ENCODE peak calls at places on chromosome 22, in six cellular contexts. Q is H1, X is IMR-90, U is neuronal stem cell, Y is H9, N is mesenchymal stem cell. K is an unnamed sample.

GRCh38 chr22:32850591-32851517 is 49.3 kb downstream of the TIMP3 start:
- DNase-seq in X (no peak), Q (no peak), N (peak; percentile 32), Y (no peak), U (no peak), K (no peak)

GRCh38 chr22:42335839-42336378 is 65.5 kb upstream of the TCF20 start:
- DNase-seq in X (no peak), N (no peak), Q (no peak), Y (no peak), U (no peak), K (no peak)

GRCh38 chr22:50233223-50233622 is 11.6 kb downstream of the TUBGCP6 start:
- DNase-seq in Y (no peak), X (no peak), U (no peak), N (no peak), Q (no peak), K (no peak)

GRCh38 chr22:50713571-50714056 is 24.4 kb upstream of the ACR start:
- DNase-seq in X (no peak), Y (no peak), Q (no peak), N (no peak), U (no peak), K (no peak)

GRCh38 chr22:25346859-25347751 is 127.7 kb downstream of the CRYBB2 start:
- DNase-seq in X (peak; percentile 60), N (no peak), U (no peak), Y (no peak), Q (no peak), K (no peak)

GRCh38 chr22:45096256-45096907 is 67.3 kb upstream of the NUP50 start:
- DNase-seq in N (peak; percentile 69), U (peak; percentile 50), Y (peak; percentile 76), Q (peak; percentile 81), X (peak; percentile 58), K (peak; percentile 84)

GRCh38 chr22:41933411-41934177 is 7.0 kb upstream of the TNFRSF13C start:
- DNase-seq in N (no peak), Y (no peak), Q (no peak), X (no peak), U (no peak), K (no peak)

GRCh38 chr22:20141186-20142077 is 9.4 kb downstream of the CCDC188 start:
- DNase-seq in Y (no peak), N (peak; percentile 49), Q (no peak), U (no peak), X (peak; percentile 82), K (peak; percentile 40)

GRCh38 chr22:48208894-48209293 is 1446.4 kb downstream of the TBC1D22A start:
- DNase-seq in Q (no peak), U (no peak), Y (no peak), N (no peak), X (no peak), K (no peak)

GRCh38 chr22:19287076-19287724 is 4.3 kb downstream of the CLTCL1 start:
- DNase-seq in Y (peak; percentile 44), Q (no peak), N (no peak), X (peak; percentile 71), U (no peak), K (no peak)

GRCh38 chr22:16965560-16965959 is 42.5 kb downstream of the GAB4 start:
- DNase-seq in Y (no peak), X (no peak), U (no peak), N (no peak), Q (no peak), K (no peak)

GRCh38 chr22:26072611-26073010 is 96.7 kb upstream of the SEZ6L start:
- DNase-seq in U (no peak), Q (no peak), X (no peak), Y (no peak), N (no peak), K (no peak)

GRCh38 chr22:44260216-44261035 is 52.3 kb downstream of the SHISAL1 start:
- DNase-seq in X (no peak), N (no peak), U (no peak), Y (peak; percentile 10), Q (peak; percentile 35), K (no peak)

GRCh38 chr22:37749831-37750595 is 53.2 kb downstream of the TRIOBP start:
- DNase-seq in Y (no peak), X (peak; percentile 78), U (no peak), Q (no peak), N (peak; percentile 83), K (peak; percentile 36)

GRCh38 chr22:18065256-18065655 is 12.5 kb upstream of the PEX26 start:
- DNase-seq in Y (peak; percentile 66), X (no peak), U (no peak), N (no peak), Q (peak; percentile 61), K (peak; percentile 30)

GRCh38 chr22:30452861-30453260 is 19.0 kb downstream of the SEC14L3 start:
- DNase-seq in Q (no peak), N (no peak), X (no peak), Y (no peak), U (no peak), K (no peak)

GRCh38 chr22:19869497-19870152 is 15.0 kb upstream of the GNB1L start:
- DNase-seq in Y (no peak), U (no peak), N (no peak), X (no peak), Q (peak; percentile 45), K (no peak)

GRCh38 chr22:43085658-43086606 is 3.3 kb downstream of the TTLL1 start:
- DNase-seq in X (no peak), U (no peak), Y (no peak), N (no peak), Q (no peak), K (no peak)

GRCh38 chr22:20424553-20424936 is 13.1 kb downstream of the SCARF2 start:
- DNase-seq in Q (no peak), N (no peak), X (no peak), U (no peak), Y (no peak), K (no peak)

GRCh38 chr22:42468841-42469240 is 36.6 kb upstream of the NFAM1 start:
- DNase-seq in Y (no peak), N (peak; percentile 1), X (peak; percentile 54), Q (no peak), U (no peak), K (no peak)

GRCh38 chr22:32325416-32325801 is 32.3 kb upstream of the RFPL3 start:
- DNase-seq in X (no peak), Y (no peak), Q (no peak), U (no peak), N (no peak), K (no peak)

GRCh38 chr22:19731361-19731725 is 8.0 kb downstream of the GP1BB start:
- DNase-seq in N (no peak), U (no peak), Y (no peak), Q (no peak), X (no peak), K (no peak)

GRCh38 chr22:49548356-49549202 is 279.1 kb downstream of the BRD1 start:
- DNase-seq in N (no peak), Y (peak; percentile 71), U (no peak), X (no peak), Q (peak; percentile 76), K (peak; percentile 62)

GRCh38 chr22:27406389-27406861 is 395.1 kb downstream of the MN1 start:
- DNase-seq in Q (no peak), X (peak; percentile 22), N (no peak), U (no peak), Y (no peak), K (no peak)
- H3K18ac ChIP-seq in Q (no peak overlapping the region), X (no peak overlapping the region), N (no peak overlapping the region), U (peak overlapping the region; percentile 73), Y (no peak overlapping the region), K (no peak overlapping the region)

GRCh38 chr22:39298194-39298987 is 21.0 kb downstream of the RPL3 start:
- DNase-seq in X (no peak), N (no peak), U (no peak), Y (no peak), Q (no peak), K (no peak)

GRCh38 chr22:39296535-39296934 is 22.9 kb downstream of the RPL3 start:
- DNase-seq in Y (no peak), U (no peak), X (no peak), Q (no peak), N (no peak), K (no peak)

GRCh38 chr22:39296981-39297489 is 22.4 kb downstream of the RPL3 start:
- DNase-seq in X (no peak), Y (no peak), U (no peak), Q (no peak), N (no peak), K (no peak)

GRCh38 chr22:39299829-39300178 is 19.6 kb downstream of the RPL3 start:
- DNase-seq in X (no peak), Q (no peak), N (peak; percentile 56), U (no peak), Y (no peak), K (peak; percentile 77)

GRCh38 chr22:39297490-39298193 is 21.8 kb downstream of the RPL3 start:
- DNase-seq in N (peak; percentile 26), X (no peak), Y (no peak), U (no peak), Q (no peak), K (peak; percentile 73)
- H2AK5ac ChIP-seq in N (peak overlapping the region; percentile 60), X (peak overlapping the region; percentile 67), Y (peak overlapping the region; percentile 67), U (peak overlapping the region; percentile 79), Q (no peak overlapping the region), K (no peak overlapping the region)

DNA sequence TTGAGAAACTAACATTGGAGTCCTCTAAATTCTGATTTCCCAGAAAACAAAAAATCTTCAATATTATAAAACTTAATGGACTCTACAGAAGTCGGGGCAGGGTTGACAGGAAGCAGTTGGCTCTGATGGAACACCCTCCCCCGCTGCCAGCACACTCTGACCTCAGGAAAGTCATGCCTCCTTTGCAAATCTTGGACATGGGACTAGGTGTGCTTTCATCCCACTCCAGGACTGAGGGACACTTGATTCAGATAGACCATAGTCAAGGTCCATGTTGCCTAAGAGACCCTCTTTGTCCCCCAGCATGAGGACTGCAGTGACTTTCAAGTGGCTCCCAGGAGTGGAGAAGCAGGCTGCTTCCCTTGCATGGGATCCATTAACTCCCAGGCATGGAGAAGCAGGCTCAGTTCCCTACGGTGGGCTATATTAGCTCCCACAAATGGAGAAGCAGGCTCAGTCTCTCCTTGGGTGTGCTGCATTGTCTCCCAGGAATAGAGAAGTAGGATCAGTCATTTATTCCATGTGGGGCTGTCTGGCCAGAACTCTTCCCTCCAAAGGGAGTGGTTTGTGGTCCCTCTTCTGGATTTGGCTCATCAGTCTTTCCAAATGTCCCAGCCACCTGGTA is 38.3 kb downstream of the C22orf31 start:
- DNase-seq in Q (no peak), U (no peak), X (no peak), N (no peak), Y (no peak), K (no peak)
- H3K18ac ChIP-seq in Q (no peak overlapping the region), U (no peak overlapping the region), X (no peak overlapping the region), N (no peak overlapping the region), Y (no peak overlapping the region), K (no peak overlapping the region)

GRCh38 chr22:23519442-23520177 is 60.5 kb downstream of the IGLL1 start:
- DNase-seq in U (no peak), Y (no peak), N (no peak), Q (no peak), X (no peak), K (no peak)
- H2AK5ac ChIP-seq in U (peak overlapping the region; percentile 80), Y (no peak overlapping the region), N (no peak overlapping the region), Q (peak overlapping the region; percentile 6), X (no peak overlapping the region), K (peak overlapping the region; percentile 8)

K was measured in mesendoderm.